ENCODE peak calls at places on chromosomes 16 and 17, in eight cellular contexts. J is stimulated activated CD8-positive, alpha-beta memory T cell treated with anti-CD3 and anti-CD28 coated beads, Interleukin-15, amount 100 ng/mL, for 48 hours; O is A172; R is activated naive CD8-positive, alpha-beta T cell treated with anti-CD3 and anti-CD28 coated beads for 36 hours; H is HT-29; C is effector memory CD8-positive, alpha-beta T cell; B is NCI-H1092; S is activated gamma-delta T cell treated with Interleukin-2 at 50 U/mL for 16 hours. G is an unnamed sample.

GRCh38 chr16:85846461-85846860 is 47.0 kb downstream of the COX4I1 start:
- DNase-seq in J (no peak), O (no peak), R (no peak), H (no peak), C (no peak), B (no peak), S (no peak), G (no peak)

GRCh38 chr16:67399749-67400704 is 6.7 kb upstream of the TPPP3 start:
- DNase-seq in J (no peak), O (no peak), R (no peak), H (no peak), C (no peak), B (peak; percentile 77), S (no peak), G (no peak)

GRCh38 chr17:69607162-69607834 is 192.8 kb downstream of the MAP2K6 start:
- DNase-seq in J (no peak), O (peak; percentile 53), R (peak; percentile 26), H (peak; percentile 66), C (no peak), B (peak; percentile 45), S (no peak), G (peak; percentile 57)

GRCh38 chr16:22098538-22099255 is 6.4 kb downstream of the VWA3A start:
- DNase-seq in J (no peak), O (peak; percentile 49), R (peak; percentile 10), H (peak; percentile 62), C (no peak), B (peak; percentile 9), S (no peak), G (peak; percentile 56)

GRCh38 chr17:43601280-43602050 is 55.3 kb upstream of the ETV4 start:
- DNase-seq in J (no peak), O (peak; percentile 66), R (no peak), H (no peak), C (no peak), B (no peak), S (no peak), G (no peak)

GRCh38 chr17:27667656-27668487 is 36.9 kb downstream of the LGALS9 start:
- DNase-seq in J (no peak), O (no peak), R (no peak), H (no peak), C (no peak), B (no peak), S (no peak), G (no peak)

GRCh38 chr17:38693700-38694329 is 11.3 kb upstream of the MLLT6 start:
- DNase-seq in J (no peak), O (no peak), R (no peak), H (no peak), C (no peak), B (peak; percentile 50), S (no peak), G (no peak)

GRCh38 chr16:55915116-55915827 is 40.1 kb upstream of the CES5A start:
- DNase-seq in J (no peak), O (no peak), R (no peak), H (no peak), C (no peak), B (no peak), S (no peak), G (no peak)

GRCh38 chr17:82003411-82004381 is 19.0 kb downstream of the CENPX start:
- DNase-seq in J (no peak), O (peak; percentile 94), R (no peak), H (peak; percentile 65), C (no peak), B (no peak), S (no peak), G (peak; percentile 84)

GRCh38 chr17:21689604-21690003 is 2.7 kb upstream of the KCNJ18 start:
- DNase-seq in J (no peak), O (peak; percentile 91), R (no peak), H (no peak), C (no peak), B (no peak), S (no peak), G (peak; percentile 15)

GRCh38 chr16:30948956-30949654 is at the start of gene ORAI3:
- DNase-seq in J (no peak), O (peak; percentile 59), R (peak; percentile 50), H (peak; percentile 53), C (no peak), B (no peak), S (peak; percentile 38), G (no peak)

GRCh38 chr17:6044261-6044660 is 25.9 kb upstream of the WSCD1 start:
- DNase-seq in J (no peak), O (no peak), R (no peak), H (no peak), C (no peak), B (no peak), S (no peak), G (no peak)

GRCh38 chr16:11208916-11209665 is 46.9 kb downstream of the SOCS1 start:
- DNase-seq in J (no peak), O (no peak), R (no peak), H (no peak), C (no peak), B (no peak), S (no peak), G (no peak)

GRCh38 chr16:65119905-65120341 is 1.9 kb downstream of the CDH11 start:
- DNase-seq in J (no peak), O (no peak), R (no peak), H (no peak), C (no peak), B (no peak), S (no peak), G (no peak)

GRCh38 chr16:4416200-4417032 is at the start of gene CORO7:
- DNase-seq in J (peak; percentile 98), O (peak; percentile 78), R (peak; percentile 99), H (peak; percentile 91), C (peak; percentile 100), B (peak; percentile 94), S (peak; percentile 99), G (peak; percentile 69)